ENCODE peak calls at places on chromosomes 3 and 15, in four cellular contexts. One of them, this sample, is unnamed.

GRCh38 chr3:100289339-100289738 is 28.5 kb downstream of the TBC1D23 start:
- DNase-seq in PC-3: no peak
- DNase-seq in fibroblast of the aortic adventitia: peak; percentile 10
- DNase-seq in astrocyte of the spinal cord: no peak
- DNase-seq in this sample: no peak

GRCh38 chr3:132595036-132595435 is 2.0 kb upstream of the ACKR4 start:
- DNase-seq in PC-3: peak; percentile 1
- DNase-seq in astrocyte of the spinal cord: peak; percentile 41
- DNase-seq in fibroblast of the aortic adventitia: peak; percentile 65
- DNase-seq in this sample: no peak

GRCh38 chr15:91426412-91426811 is 326.4 kb downstream of the SV2B start:
- DNase-seq in PC-3: peak; percentile 19
- DNase-seq in fibroblast of the aortic adventitia: no peak
- DNase-seq in astrocyte of the spinal cord: no peak
- DNase-seq in this sample: no peak

GRCh38 chr3:123105201-123106189 is 38.7 kb downstream of the PDIA5 start:
- DNase-seq in PC-3: no peak
- DNase-seq in astrocyte of the spinal cord: no peak
- DNase-seq in fibroblast of the aortic adventitia: no peak
- DNase-seq in this sample: peak; percentile 49

GRCh38 chr15:60673918-60674558 is 195.1 kb upstream of the ICE2 start:
- DNase-seq in fibroblast of the aortic adventitia: peak; percentile 93
- DNase-seq in PC-3: peak; percentile 80
- DNase-seq in astrocyte of the spinal cord: peak; percentile 97
- DNase-seq in this sample: no peak

GRCh38 chr3:193780810-193781472 is 187.9 kb downstream of the OPA1 start:
- DNase-seq in astrocyte of the spinal cord: peak; percentile 71
- DNase-seq in PC-3: peak; percentile 95
- DNase-seq in fibroblast of the aortic adventitia: peak; percentile 86
- DNase-seq in this sample: peak; percentile 35

GRCh38 chr3:171535133-171535532 is 74.9 kb upstream of the TNIK start:
- DNase-seq in PC-3: no peak
- DNase-seq in fibroblast of the aortic adventitia: no peak
- DNase-seq in astrocyte of the spinal cord: no peak
- DNase-seq in this sample: no peak

GRCh38 chr3:184306573-184306972 is 7.5 kb downstream of the PSMD2 start:
- DNase-seq in fibroblast of the aortic adventitia: no peak
- DNase-seq in astrocyte of the spinal cord: no peak
- DNase-seq in PC-3: no peak
- DNase-seq in this sample: no peak

GRCh38 chr3:190432216-190432615 is 17.5 kb downstream of the TMEM207 start:
- DNase-seq in astrocyte of the spinal cord: no peak
- DNase-seq in PC-3: peak; percentile 32
- DNase-seq in fibroblast of the aortic adventitia: no peak
- DNase-seq in this sample: no peak

GRCh38 chr3:49133226-49133951 is 539 bp upstream of the LAMB2 start:
- DNase-seq in fibroblast of the aortic adventitia: peak; percentile 93
- DNase-seq in PC-3: peak; percentile 90
- DNase-seq in astrocyte of the spinal cord: peak; percentile 93
- DNase-seq in this sample: peak; percentile 88
- TF ChIP-seq CTCF in fibroblast of the aortic adventitia: no peak
- TF ChIP-seq CTCF in PC-3: no peak
- TF ChIP-seq CTCF in astrocyte of the spinal cord: no peak
- TF ChIP-seq CTCF in this sample: no peak

GRCh38 chr3:9302425-9303181 is 53.2 kb upstream of the SRGAP3 start:
- DNase-seq in astrocyte of the spinal cord: peak; percentile 78
- DNase-seq in PC-3: peak; percentile 95
- DNase-seq in fibroblast of the aortic adventitia: peak; percentile 78
- DNase-seq in this sample: peak; percentile 93
- H3K4me3 ChIP-seq in astrocyte of the spinal cord: peak overlapping the region; percentile 16
- H3K4me3 ChIP-seq in PC-3: peak overlapping the region; percentile 66
- H3K4me3 ChIP-seq in fibroblast of the aortic adventitia: peak overlapping the region; percentile 29
- H3K4me3 ChIP-seq in this sample: peak overlapping the region; percentile 45

GRCh38 chr15:67115567-67115966 is 50.2 kb downstream of the SMAD3 start:
- DNase-seq in astrocyte of the spinal cord: no peak
- DNase-seq in fibroblast of the aortic adventitia: no peak
- DNase-seq in PC-3: no peak
- DNase-seq in this sample: no peak
- TF ChIP-seq CTCF in astrocyte of the spinal cord: no peak
- TF ChIP-seq CTCF in fibroblast of the aortic adventitia: no peak
- TF ChIP-seq CTCF in PC-3: no peak
- TF ChIP-seq CTCF in this sample: no peak

GRCh38 chr3:32422943-32423342 is 31.3 kb downstream of the CMTM7 start:
- DNase-seq in fibroblast of the aortic adventitia: no peak
- DNase-seq in PC-3: no peak
- DNase-seq in astrocyte of the spinal cord: no peak
- DNase-seq in this sample: peak; percentile 43
- H3K4me3 ChIP-seq in fibroblast of the aortic adventitia: no peak overlapping the region
- H3K4me3 ChIP-seq in PC-3: peak overlapping the region; percentile 34
- H3K4me3 ChIP-seq in astrocyte of the spinal cord: no peak overlapping the region
- H3K4me3 ChIP-seq in this sample: no peak overlapping the region

GRCh38 chr15:89809787-89810148 is 4.9 kb downstream of the ANPEP start:
- DNase-seq in fibroblast of the aortic adventitia: no peak
- DNase-seq in astrocyte of the spinal cord: no peak
- DNase-seq in PC-3: no peak
- DNase-seq in this sample: no peak

GRCh38 chr15:89810837-89811236 is 3.8 kb downstream of the ANPEP start:
- DNase-seq in astrocyte of the spinal cord: no peak
- DNase-seq in PC-3: no peak
- DNase-seq in fibroblast of the aortic adventitia: no peak
- DNase-seq in this sample: no peak

GRCh38 chr15:89808160-89808870 is 6.3 kb downstream of the ANPEP start:
- DNase-seq in astrocyte of the spinal cord: no peak
- DNase-seq in PC-3: no peak
- DNase-seq in fibroblast of the aortic adventitia: no peak
- DNase-seq in this sample: no peak

GRCh38 chr15:89807689-89808088 is 7.0 kb downstream of the ANPEP start:
- DNase-seq in astrocyte of the spinal cord: no peak
- DNase-seq in PC-3: no peak
- DNase-seq in fibroblast of the aortic adventitia: no peak
- DNase-seq in this sample: no peak

GRCh38 chr15:89809093-89809786 is 5.4 kb downstream of the ANPEP start:
- DNase-seq in astrocyte of the spinal cord: peak; percentile 61
- DNase-seq in fibroblast of the aortic adventitia: peak; percentile 65
- DNase-seq in PC-3: no peak
- DNase-seq in this sample: no peak
- TF ChIP-seq CTCF in astrocyte of the spinal cord: no peak
- TF ChIP-seq CTCF in fibroblast of the aortic adventitia: no peak
- TF ChIP-seq CTCF in PC-3: no peak
- TF ChIP-seq CTCF in this sample: no peak

GRCh38 chr3:25246921-25247320 is 181.1 kb upstream of the RARB start:
- DNase-seq in PC-3: no peak
- DNase-seq in fibroblast of the aortic adventitia: no peak
- DNase-seq in astrocyte of the spinal cord: no peak
- DNase-seq in this sample: no peak
- H3K4me3 ChIP-seq in PC-3: no peak overlapping the region
- H3K4me3 ChIP-seq in fibroblast of the aortic adventitia: no peak overlapping the region
- H3K4me3 ChIP-seq in astrocyte of the spinal cord: no peak overlapping the region
- H3K4me3 ChIP-seq in this sample: no peak overlapping the region

DNA sequence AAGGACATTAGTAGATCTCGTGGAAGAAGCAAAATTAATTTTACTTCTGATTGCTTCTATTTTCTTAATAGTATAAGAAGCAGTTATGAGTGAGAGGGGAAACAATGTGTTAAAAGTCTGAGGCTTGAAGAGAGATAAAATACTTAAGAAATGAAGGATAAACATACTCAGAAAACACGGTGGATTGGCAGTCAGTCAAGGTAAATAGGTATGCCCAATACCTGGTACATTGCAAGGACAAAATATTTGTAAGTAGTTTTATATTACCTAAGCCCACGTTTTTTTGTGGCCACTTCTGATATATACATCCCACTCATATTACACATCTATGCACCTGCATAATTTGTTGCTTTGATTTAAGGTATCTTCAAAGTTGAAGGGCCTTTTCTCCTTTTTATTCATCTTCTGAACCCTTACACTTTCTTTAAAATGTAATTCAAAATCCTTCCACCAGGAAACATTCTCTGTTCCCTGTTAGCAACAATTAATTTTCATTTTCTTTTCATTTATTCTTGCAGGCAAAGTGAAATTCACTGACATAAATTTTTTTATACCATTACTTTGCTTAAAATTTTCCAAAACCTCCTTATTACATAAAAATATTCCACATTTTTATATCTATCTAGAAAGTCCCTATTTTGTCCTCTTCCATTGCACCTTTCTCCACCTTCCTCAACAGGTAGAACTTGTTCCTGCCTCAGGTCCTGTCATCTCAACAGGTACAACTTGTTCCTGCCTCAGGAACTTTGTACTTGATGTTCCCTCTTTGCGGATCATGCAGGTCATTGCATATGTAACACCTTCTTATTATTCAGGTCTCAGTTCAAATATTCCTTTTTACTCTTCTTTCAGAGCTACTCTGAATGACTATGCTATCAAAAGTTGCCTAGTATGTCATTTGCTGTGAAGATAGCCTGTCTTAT is 755.7 kb upstream of the ALCAM start:
- DNase-seq in PC-3: peak; percentile 15
- DNase-seq in astrocyte of the spinal cord: no peak
- DNase-seq in fibroblast of the aortic adventitia: no peak
- DNase-seq in this sample: no peak
- TF ChIP-seq CTCF in PC-3: peak; percentile 44
- TF ChIP-seq CTCF in astrocyte of the spinal cord: no peak
- TF ChIP-seq CTCF in fibroblast of the aortic adventitia: no peak
- TF ChIP-seq CTCF in this sample: no peak

GRCh38 chr15:51022206-51022605 is 72.5 kb downstream of the TNFAIP8L3 start:
- DNase-seq in astrocyte of the spinal cord: no peak
- DNase-seq in PC-3: no peak
- DNase-seq in fibroblast of the aortic adventitia: peak; percentile 53
- DNase-seq in this sample: no peak
- H3K4me3 ChIP-seq in astrocyte of the spinal cord: no peak overlapping the region
- H3K4me3 ChIP-seq in PC-3: no peak overlapping the region
- H3K4me3 ChIP-seq in fibroblast of the aortic adventitia: no peak overlapping the region
- H3K4me3 ChIP-seq in this sample: no peak overlapping the region

DNA sequence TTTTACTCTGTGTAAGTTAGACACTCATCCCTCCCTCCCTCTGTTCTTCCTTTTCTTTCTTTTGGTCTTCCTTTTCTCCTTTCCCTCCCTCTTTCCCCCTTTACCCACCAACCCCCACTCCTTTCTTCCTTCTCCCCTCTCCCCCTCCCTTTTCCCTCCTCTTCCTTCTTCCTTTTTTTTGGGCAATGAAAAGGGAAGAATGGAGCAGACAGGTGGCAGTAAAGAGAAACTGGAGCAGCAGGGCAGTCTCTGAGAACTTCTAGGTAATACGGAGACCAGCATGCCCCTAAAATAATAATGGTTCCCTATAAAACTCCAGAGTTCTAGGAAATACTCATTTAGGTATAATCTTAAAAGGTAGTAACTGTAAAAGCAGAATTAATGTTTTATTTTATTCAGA is 11.4 kb upstream of the GPR171 start:
- DNase-seq in fibroblast of the aortic adventitia: no peak
- DNase-seq in astrocyte of the spinal cord: no peak
- DNase-seq in PC-3: no peak
- DNase-seq in this sample: no peak
- TF ChIP-seq CTCF in fibroblast of the aortic adventitia: no peak
- TF ChIP-seq CTCF in astrocyte of the spinal cord: no peak
- TF ChIP-seq CTCF in PC-3: peak; percentile 39
- TF ChIP-seq CTCF in this sample: no peak

GRCh38 chr3:129600348-129600747 is 6.1 kb downstream of the PLXND1 start:
- DNase-seq in astrocyte of the spinal cord: no peak
- DNase-seq in fibroblast of the aortic adventitia: no peak
- DNase-seq in PC-3: no peak
- DNase-seq in this sample: no peak

GRCh38 chr3:129602730-129603560 is 3.5 kb downstream of the PLXND1 start:
- DNase-seq in PC-3: peak; percentile 58
- DNase-seq in fibroblast of the aortic adventitia: peak; percentile 88
- DNase-seq in astrocyte of the spinal cord: peak; percentile 92
- DNase-seq in this sample: no peak

GRCh38 chr3:129602309-129602708 is 4.2 kb downstream of the PLXND1 start:
- DNase-seq in astrocyte of the spinal cord: no peak
- DNase-seq in fibroblast of the aortic adventitia: no peak
- DNase-seq in PC-3: no peak
- DNase-seq in this sample: peak; percentile 39

GRCh38 chr3:129603561-129603942 is 2.9 kb downstream of the PLXND1 start:
- DNase-seq in PC-3: no peak
- DNase-seq in fibroblast of the aortic adventitia: no peak
- DNase-seq in astrocyte of the spinal cord: no peak
- DNase-seq in this sample: no peak

DNA sequence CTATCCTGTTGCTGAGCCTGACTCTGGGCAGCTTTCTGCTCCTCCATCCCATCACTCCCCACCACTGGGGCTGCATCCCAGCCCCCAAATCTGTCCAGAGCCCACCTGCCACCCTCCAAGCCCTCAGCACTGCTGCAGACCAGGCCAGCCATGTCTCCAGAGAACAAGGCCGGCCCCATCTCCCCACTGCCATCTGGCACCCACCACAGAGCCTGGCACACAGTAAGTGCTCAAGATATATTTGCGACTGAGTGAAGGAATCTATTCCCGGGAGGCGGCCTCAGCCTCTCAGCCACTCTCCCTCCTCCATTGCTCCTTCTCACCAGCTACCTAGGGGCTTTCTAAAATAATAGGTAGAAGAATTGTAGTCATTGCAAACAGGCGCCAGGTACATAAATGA is 4.8 kb downstream of the PLXND1 start:
- DNase-seq in astrocyte of the spinal cord: no peak
- DNase-seq in PC-3: no peak
- DNase-seq in fibroblast of the aortic adventitia: no peak
- DNase-seq in this sample: no peak
- H3K4me3 ChIP-seq in astrocyte of the spinal cord: no peak overlapping the region
- H3K4me3 ChIP-seq in PC-3: no peak overlapping the region
- H3K4me3 ChIP-seq in fibroblast of the aortic adventitia: no peak overlapping the region
- H3K4me3 ChIP-seq in this sample: no peak overlapping the region

This sample was measured in WERI-Rb-1.